ENCODE peak calls at places on chromosomes 2 and 18, in four cellular contexts. C is endothelial cell of umbilical vein; M is stimulated activated CD8-positive, alpha-beta memory T cell treated with anti-CD3 and anti-CD28 coated beads, Interleukin-7, amount 100 ng/mL, for 4 hours; T is foreskin fibroblast. J is an unnamed sample.

GRCh38 chr2:231519975-231520555 is 10.2 kb downstream of the NMUR1 start:
- DNase-seq in T (no peak), M (no peak), C (peak), J (peak)

GRCh38 chr18:1062592-1062991 is 157.9 kb downstream of the ADCYAP1 start:
- DNase-seq in T (no peak), M (no peak), C (peak), J (no peak)

GRCh38 chr2:168118733-168119518 is 128.5 kb downstream of the STK39 start:
- DNase-seq in T (peak), C (peak), M (no peak), J (no peak)

GRCh38 chr2:102582845-102583244 is 36.5 kb upstream of the SLC9A2 start:
- DNase-seq in C (no peak), T (no peak), M (no peak), J (no peak)

GRCh38 chr2:73983322-73984202 is 1.1 kb upstream of the TET3 start:
- DNase-seq in C (no peak), M (no peak), T (no peak), J (no peak)

GRCh38 chr2:233208382-233209116 is 42.9 kb upstream of the ATG16L1 start:
- DNase-seq in M (no peak), C (no peak), T (no peak), J (no peak)

GRCh38 chr2:12694990-12695774 is 21.6 kb upstream of the TRIB2 start:
- DNase-seq in T (no peak), M (no peak), C (no peak), J (no peak)

GRCh38 chr2:215347878-215348277 is 36.0 kb downstream of the ATIC start:
- DNase-seq in C (no peak), T (no peak), M (no peak), J (no peak)

GRCh38 chr2:202423139-202423538 is 47.0 kb downstream of the BMPR2 start:
- DNase-seq in M (no peak), T (no peak), C (no peak), J (no peak)

GRCh38 chr2:119544075-119545031 is at the start of gene CFAP221:
- DNase-seq in C (peak), T (peak), M (peak), J (peak)

GRCh38 chr2:136492901-136493300 is 272.4 kb upstream of the THSD7B start:
- DNase-seq in T (no peak), M (no peak), C (no peak), J (no peak)

GRCh38 chr2:38184964-38185603 is 109.1 kb upstream of the CYP1B1 start:
- DNase-seq in T (peak), M (no peak), C (peak), J (no peak)

GRCh38 chr2:13003500-13003899 is 286.8 kb downstream of the TRIB2 start:
- DNase-seq in C (peak), M (no peak), T (peak), J (no peak)

GRCh38 chr2:68974946-68975665 is 670 bp downstream of the GKN1 start:
- DNase-seq in M (no peak), T (no peak), C (no peak), J (no peak)

GRCh38 chr18:79965119-79965902 is 868 bp downstream of the HSBP1L1 start:
- DNase-seq in T (peak), C (peak), M (no peak), J (no peak)

GRCh38 chr2:100882645-100883613 is 63.0 kb downstream of the NPAS2 start:
- DNase-seq in M (no peak), C (no peak), T (peak), J (no peak)

GRCh38 chr2:48699377-48699951 is 56.1 kb downstream of the LHCGR start:
- DNase-seq in C (no peak), M (no peak), T (no peak), J (no peak)

GRCh38 chr18:57364460-57364859 is 12.1 kb downstream of the ST8SIA3 start:
- DNase-seq in T (no peak), C (no peak), M (no peak), J (no peak)

GRCh38 chr2:71896385-71897144 is 251.1 kb downstream of the CYP26B1 start:
- DNase-seq in C (no peak), T (no peak), M (no peak), J (no peak)

GRCh38 chr2:145615626-145616025 is 1095.7 kb upstream of the ZEB2 start:
- DNase-seq in M (no peak), T (no peak), C (no peak), J (no peak)

GRCh38 chr18:77249583-77250500 is at the start of gene GALR1:
- DNase-seq in M (no peak), C (no peak), T (no peak), J (no peak)

GRCh38 chr18:62904396-62905285 is 189.3 kb downstream of the PHLPP1 start:
- DNase-seq in M (no peak), T (no peak), C (peak), J (no peak)